ENCODE peak calls at places on chromosomes 5 and 9, in five cellular contexts. O, K, Q, N and H are unnamed samples.

GRCh38 chr5:167642779-167643517 is 648.5 kb upstream of the WWC1 start:
- DNase-seq in O (peak), K (no peak), Q (peak), N (peak), H (peak)

GRCh38 chr5:138974227-138975063 is 99.3 kb upstream of the LRRTM2 start:
- DNase-seq in O (peak), K (peak), Q (peak), N (peak), H (peak)

GRCh38 chr5:180852510-180852909 is 8.6 kb downstream of the ZFP62 start:
- DNase-seq in O (no peak), K (no peak), Q (peak), N (peak), H (no peak)

GRCh38 chr5:12242960-12243888 is 339.0 kb upstream of the CTNND2 start:
- DNase-seq in O (no peak), K (no peak), Q (no peak), N (no peak), H (peak)

GRCh38 chr5:53464722-53465121 is 15.7 kb upstream of the FST start:
- DNase-seq in O (no peak), K (no peak), Q (no peak), N (no peak), H (no peak)

GRCh38 chr5:172370648-172371248 is 83.6 kb downstream of the SH3PXD2B start:
- DNase-seq in O (peak), K (peak), Q (peak), N (peak), H (peak)

GRCh38 chr9:37792122-37792521 is 7.3 kb upstream of the EXOSC3 start:
- DNase-seq in O (no peak), K (no peak), Q (no peak), N (no peak), H (no peak)

GRCh38 chr9:1013018-1013417 is 36.6 kb downstream of the DMRT3 start:
- DNase-seq in O (no peak), K (no peak), Q (no peak), N (no peak), H (no peak)

GRCh38 chr5:89756955-89757354 is 652.6 kb downstream of the CETN3 start:
- DNase-seq in O (peak), K (no peak), Q (peak), N (peak), H (peak)
- H3K4me3 ChIP-seq in O (no peak), K (no peak), Q (no peak), N (no peak), H (no peak)

GRCh38 chr9:105501414-105501813 is 53.6 kb downstream of the FSD1L start:
- DNase-seq in O (no peak), K (no peak), Q (no peak), N (no peak), H (no peak)
- H3K4me3 ChIP-seq in O (no peak), K (no peak), Q (no peak), N (no peak), H (no peak)

GRCh38 chr9:129333613-129333960 is 155.5 kb upstream of the IER5L start:
- DNase-seq in O (no peak), K (no peak), Q (no peak), N (no peak), H (no peak)

GRCh38 chr9:129332581-129332980 is 154.5 kb upstream of the IER5L start:
- DNase-seq in O (no peak), K (no peak), Q (no peak), N (no peak), H (no peak)

GRCh38 chr9:129334744-129335080 is 156.7 kb upstream of the IER5L start:
- DNase-seq in O (no peak), K (no peak), Q (no peak), N (no peak), H (no peak)

GRCh38 chr9:129335456-129336129 is 157.5 kb upstream of the IER5L start:
- DNase-seq in O (peak), K (no peak), Q (peak), N (no peak), H (no peak)

DNA sequence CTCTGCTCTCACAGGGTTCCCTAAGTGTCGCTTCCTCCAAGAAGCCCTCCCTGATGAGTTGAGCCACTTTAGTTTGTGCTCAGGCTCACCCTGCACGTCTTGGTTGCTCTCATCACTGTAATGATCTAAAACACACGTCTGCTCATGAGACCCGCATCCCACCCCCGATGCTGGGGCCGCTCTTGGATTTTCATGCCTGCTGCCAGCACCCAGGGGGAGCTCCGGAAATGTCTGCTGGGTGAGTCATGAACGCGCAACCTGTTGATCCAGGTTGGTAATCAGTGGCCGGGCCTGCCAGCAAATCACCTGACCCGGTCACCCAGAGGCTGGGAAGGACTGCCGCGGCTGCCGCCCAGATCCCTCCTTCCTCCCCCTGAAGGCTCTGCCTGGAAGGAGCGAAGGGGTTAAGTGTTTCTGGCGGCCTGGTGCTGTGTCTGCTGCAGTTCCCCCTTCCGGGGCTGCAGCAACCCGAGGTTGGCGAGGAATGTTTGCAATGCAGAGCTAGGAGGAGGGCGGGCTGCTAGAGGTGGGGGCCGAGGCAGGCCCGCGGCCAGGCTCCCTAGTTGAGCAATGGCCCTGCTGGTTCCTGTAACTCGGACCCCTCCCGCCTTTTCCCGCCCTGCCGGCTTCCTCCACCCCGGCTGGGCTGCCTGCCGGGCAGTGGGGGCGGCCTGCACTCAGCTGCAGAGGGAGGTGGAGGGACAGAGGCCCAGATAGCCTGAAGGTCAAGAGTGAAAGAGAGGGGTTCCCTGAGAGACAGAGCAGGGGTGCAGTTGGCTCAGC is 156.1 kb upstream of the IER5L start:
- DNase-seq in O (peak), K (peak), Q (peak), N (peak), H (peak)
- H3K4me3 ChIP-seq in O (no peak), K (no peak), Q (no peak), N (no peak), H (no peak)

DNA sequence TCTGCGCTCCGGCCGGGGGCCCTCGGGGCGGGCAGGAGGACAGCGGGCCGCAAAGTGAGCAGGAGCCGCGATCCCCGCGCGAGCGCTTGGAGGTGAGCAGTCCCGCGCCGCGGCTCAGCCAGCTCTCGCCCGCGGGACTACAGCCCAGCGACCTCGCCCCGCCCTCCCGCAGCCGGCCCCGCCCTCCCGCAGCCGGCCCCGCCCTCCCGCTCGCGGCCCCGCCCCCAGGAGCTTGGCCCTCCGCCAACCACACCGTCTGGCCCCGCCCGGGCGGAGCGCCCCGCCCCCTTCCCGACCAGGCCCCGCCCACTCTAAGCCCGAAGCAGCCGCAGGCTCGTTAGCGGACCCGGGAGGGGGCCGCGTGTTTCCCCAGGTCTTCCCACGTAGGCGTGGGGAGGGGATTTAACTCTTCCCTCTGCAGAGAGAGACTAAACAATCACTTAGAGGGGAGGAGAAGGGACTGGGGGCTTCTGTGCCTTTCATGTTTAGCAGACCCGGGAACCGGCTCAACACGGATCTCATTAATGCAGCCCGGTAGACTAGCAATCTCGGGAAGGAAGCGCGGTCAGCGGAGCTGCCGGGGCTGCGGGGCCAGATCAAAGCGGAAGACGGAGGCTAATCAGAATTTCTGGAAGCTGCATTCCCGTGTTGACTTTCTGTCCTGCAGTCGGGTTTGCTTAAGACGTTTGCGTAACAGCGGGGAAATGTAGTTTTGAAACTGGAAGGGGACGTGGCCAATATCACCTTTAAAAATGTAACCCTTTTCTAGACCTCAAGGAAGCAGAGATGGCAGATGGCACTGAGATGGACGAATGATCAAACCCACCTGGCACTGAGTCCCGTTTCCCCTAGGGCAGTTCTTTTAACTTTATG is at the start of gene MYO10:
- DNase-seq in O (peak), K (peak), Q (peak), N (peak), H (peak)
- H3K4me3 ChIP-seq in O (peak), K (peak), Q (peak), N (peak), H (peak)

GRCh38 chr5:56688402-56688801 is 126.9 kb upstream of the MAP3K1 start:
- DNase-seq in O (no peak), K (no peak), Q (no peak), N (no peak), H (no peak)
- H3K4me3 ChIP-seq in O (no peak), K (no peak), Q (no peak), N (no peak), H (no peak)

DNA sequence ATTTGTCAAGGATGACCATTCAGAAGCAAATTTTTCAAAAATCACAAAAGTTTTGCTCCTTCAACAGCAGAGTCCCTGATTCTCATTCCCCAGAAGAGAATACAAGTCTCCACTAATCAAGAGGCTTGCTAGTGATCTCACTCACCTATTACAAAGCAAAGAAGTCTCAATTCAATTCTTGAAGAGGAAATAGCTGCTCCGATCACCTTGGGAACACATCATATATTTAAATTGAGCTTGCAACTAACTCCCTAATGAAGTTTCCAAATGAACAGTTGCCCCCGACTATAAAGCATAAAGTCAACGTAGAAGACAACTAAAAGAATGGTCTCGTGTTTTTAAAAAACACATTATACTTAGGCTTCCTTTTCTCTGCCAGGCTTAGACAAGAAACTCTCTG is 1.6 kb downstream of the LIFR start:
- DNase-seq in O (no peak), K (no peak), Q (no peak), N (no peak), H (no peak)
- H3K4me3 ChIP-seq in O (peak), K (peak), Q (peak), N (peak), H (peak)

DNA sequence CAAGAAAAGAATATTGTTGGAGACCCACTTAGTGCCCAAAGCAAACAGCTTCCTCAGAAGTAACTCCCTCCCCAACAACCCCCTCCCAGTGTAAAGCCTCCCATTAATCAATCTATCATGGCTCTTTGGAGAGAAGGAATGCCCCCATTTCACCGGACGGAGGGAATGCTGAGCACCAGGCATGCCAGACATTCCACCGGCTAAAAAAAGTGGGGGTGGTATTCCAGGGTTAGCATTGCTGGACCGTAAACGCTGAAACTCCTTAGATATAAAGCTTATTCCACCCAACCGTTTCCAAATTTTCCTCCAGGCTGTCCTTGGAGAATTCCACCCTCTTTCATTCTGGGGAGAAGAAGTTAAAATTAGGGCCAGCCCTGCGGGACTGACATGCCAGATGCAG is 363 bp upstream of the MAMDC2 start:
- DNase-seq in O (no peak), K (no peak), Q (no peak), N (no peak), H (no peak)
- H3K4me3 ChIP-seq in O (peak), K (peak), Q (peak), N (peak), H (peak)

DNA sequence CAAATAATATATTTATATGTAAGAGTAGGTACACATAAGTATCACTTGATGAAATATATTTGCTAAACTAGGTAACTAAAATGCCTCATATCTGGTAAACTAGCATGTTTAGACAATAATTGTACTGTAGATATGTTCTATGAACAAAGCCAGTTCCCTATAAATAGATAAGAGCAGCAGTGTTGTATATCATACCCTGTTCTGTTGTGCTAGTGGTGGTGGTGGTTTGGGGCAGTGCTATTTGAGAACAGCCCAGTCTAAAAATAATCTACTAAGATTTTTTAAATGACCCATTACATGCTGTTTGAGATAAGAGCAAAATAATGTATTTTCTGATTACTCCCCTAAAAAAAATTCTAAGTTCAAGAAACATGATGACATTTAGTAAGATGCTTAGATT is 829.2 kb upstream of the DMAC1 start:
- DNase-seq in O (no peak), K (no peak), Q (no peak), N (no peak), H (no peak)
- H3K4me3 ChIP-seq in O (no peak), K (no peak), Q (no peak), N (no peak), H (no peak)

DNA sequence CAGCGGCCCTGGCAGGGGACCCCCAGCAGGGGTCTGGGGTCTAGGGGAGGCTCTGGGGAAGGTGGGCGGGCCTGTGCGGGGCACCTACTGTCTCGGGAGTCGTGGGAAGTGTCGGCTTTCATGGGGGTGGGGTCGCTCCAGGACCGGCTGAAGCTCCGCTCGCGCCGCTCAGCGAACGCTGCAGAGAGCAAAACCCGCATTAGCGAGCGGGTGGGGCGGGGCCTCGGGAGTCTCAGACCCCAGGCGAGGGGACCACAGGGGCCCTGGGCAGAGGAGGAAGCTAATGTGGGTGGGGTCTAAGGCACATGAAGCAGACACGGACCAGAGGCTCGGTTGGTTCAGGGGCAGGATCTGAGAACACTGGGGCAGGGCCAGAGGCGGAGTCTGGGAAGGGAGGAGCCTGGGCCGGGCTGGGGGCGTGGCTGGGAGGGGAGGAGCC is 5.5 kb downstream of the NSMF start:
- DNase-seq in O (peak), K (peak), Q (peak), N (peak), H (peak)
- H3K4me3 ChIP-seq in O (no peak), K (no peak), Q (peak), N (no peak), H (no peak)